ENCODE peak calls at places on chromosomes 16 and 17, in ten cellular contexts. G is AG10803, F is lower lobe of right lung, Y is WTC11, M is thoracic aorta, J is gastrocnemius medialis, I is fibroblast of lung, H is coronary artery, S is breast epithelium, L is Caco-2. U is an unnamed sample.

GRCh38 chr16:68973611-68974120 is 130.3 kb downstream of the TANGO6 start:
- DNase-seq in S (no peak), I (no peak), Y (no peak), F (no peak), L (no peak), J (no peak), M (no peak), H (no peak), G (no peak), U (no peak)

GRCh38 chr17:28368915-28369683 is 1.0 kb downstream of the VTN start:
- DNase-seq in Y (no peak), G (no peak), J (no peak), H (no peak), L (no peak), S (no peak), F (no peak), M (no peak), I (no peak), U (no peak)

GRCh38 chr16:18983565-18984424 is at the start of gene TMC7:
- DNase-seq in L (peak; percentile 95), M (peak; percentile 11), S (peak; percentile 47), J (peak; percentile 44), H (no peak), I (peak; percentile 80), G (peak; percentile 77), Y (peak; percentile 95), F (peak; percentile 90), U (peak; percentile 55)

GRCh38 chr17:63354251-63354650 is 91.9 kb downstream of the CYB561 start:
- DNase-seq in Y (no peak), G (no peak), S (no peak), F (no peak), I (peak; percentile 79), M (no peak), L (no peak), H (no peak), J (no peak), U (no peak)

GRCh38 chr17:3887811-3888210 is 5.0 kb downstream of the CAMKK1 start:
- DNase-seq in I (no peak), G (peak; percentile 35), Y (no peak), L (no peak), J (no peak), F (no peak), M (no peak), S (no peak), H (no peak), U (no peak)

GRCh38 chr17:61600621-61601020 is 9.6 kb upstream of the NACA2 start:
- DNase-seq in S (no peak), F (no peak), L (no peak), M (no peak), H (no peak), G (no peak), I (no peak), Y (no peak), J (no peak), U (no peak)

GRCh38 chr17:8359769-8360168 is 16.7 kb downstream of the KRABD2 start:
- DNase-seq in L (no peak), M (no peak), J (no peak), G (peak; percentile 84), H (no peak), Y (no peak), I (peak; percentile 90), F (no peak), S (no peak), U (no peak)

GRCh38 chr16:72172105-72173034 is at the start of gene PMFBP1:
- DNase-seq in F (no peak), H (no peak), L (peak; percentile 17), S (peak; percentile 18), G (peak; percentile 66), M (peak; percentile 29), J (peak; percentile 13), Y (no peak), I (peak; percentile 60), U (peak; percentile 57)

GRCh38 chr16:1167276-1168107 is 14.6 kb downstream of the CACNA1H start:
- DNase-seq in I (no peak), M (no peak), L (no peak), J (no peak), H (no peak), G (no peak), Y (peak; percentile 43), S (no peak), F (no peak), U (no peak)

GRCh38 chr16:80744856-80745255 is 59.5 kb downstream of the CDYL2 start:
- DNase-seq in L (no peak), G (no peak), I (no peak), F (no peak), J (no peak), H (no peak), M (no peak), Y (no peak), S (no peak), U (peak; percentile 40)

GRCh38 chr17:77842148-77842905 is 116.2 kb upstream of the TNRC6C start:
- DNase-seq in M (no peak), I (no peak), Y (peak; percentile 8), J (peak; percentile 4), F (peak; percentile 33), G (no peak), S (no peak), L (no peak), H (no peak), U (peak; percentile 42)

DNA sequence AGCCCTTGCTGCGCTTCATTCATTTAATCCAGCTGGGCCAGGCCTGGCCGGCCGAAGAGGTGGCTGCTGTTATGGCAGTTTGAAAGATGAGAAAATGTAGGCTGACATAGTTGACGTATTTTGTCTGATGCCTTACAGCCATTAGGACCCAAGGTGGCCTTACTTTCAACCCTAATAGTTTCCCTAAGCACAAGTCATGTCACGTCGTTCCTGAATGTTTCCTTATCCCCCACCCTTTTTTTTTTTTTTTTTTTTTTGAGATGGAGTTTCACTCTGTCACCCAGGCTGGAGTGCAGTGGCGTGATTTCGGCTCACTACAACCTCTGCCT is 307 bp upstream of the GOT2 start:
- DNase-seq in L (no peak), S (no peak), I (no peak), J (no peak), G (no peak), Y (no peak), H (no peak), F (no peak), M (no peak), U (no peak)
- TF ChIP-seq CTCF in L (no peak), S (no peak), I (no peak), J (no peak), G (no peak), Y (no peak), H (no peak), F (no peak), M (no peak), U (peak; percentile 22)

GRCh38 chr17:15649861-15650391 is 30.4 kb upstream of the FBXW10B start:
- DNase-seq in I (peak; percentile 56), G (peak; percentile 59), Y (no peak), H (peak; percentile 79), L (no peak), F (no peak), M (no peak), J (peak; percentile 56), S (peak; percentile 49), U (no peak)

GRCh38 chr17:15648384-15648783 is 28.9 kb upstream of the FBXW10B start:
- DNase-seq in H (no peak), F (no peak), L (no peak), Y (no peak), M (no peak), J (no peak), S (no peak), I (no peak), G (no peak), U (no peak)

GRCh38 chr17:15652960-15653359 is 31.2 kb downstream of the TRIM16 start:
- DNase-seq in I (no peak), G (no peak), L (no peak), F (no peak), Y (no peak), H (no peak), J (no peak), M (no peak), S (no peak), U (no peak)

GRCh38 chr17:15651583-15652110 is 32.1 kb upstream of the FBXW10B start:
- DNase-seq in H (peak; percentile 95), J (peak; percentile 95), L (peak; percentile 67), F (peak; percentile 95), M (peak; percentile 91), G (peak; percentile 99), S (peak; percentile 80), I (peak; percentile 99), Y (peak; percentile 42), U (peak; percentile 52)

DNA sequence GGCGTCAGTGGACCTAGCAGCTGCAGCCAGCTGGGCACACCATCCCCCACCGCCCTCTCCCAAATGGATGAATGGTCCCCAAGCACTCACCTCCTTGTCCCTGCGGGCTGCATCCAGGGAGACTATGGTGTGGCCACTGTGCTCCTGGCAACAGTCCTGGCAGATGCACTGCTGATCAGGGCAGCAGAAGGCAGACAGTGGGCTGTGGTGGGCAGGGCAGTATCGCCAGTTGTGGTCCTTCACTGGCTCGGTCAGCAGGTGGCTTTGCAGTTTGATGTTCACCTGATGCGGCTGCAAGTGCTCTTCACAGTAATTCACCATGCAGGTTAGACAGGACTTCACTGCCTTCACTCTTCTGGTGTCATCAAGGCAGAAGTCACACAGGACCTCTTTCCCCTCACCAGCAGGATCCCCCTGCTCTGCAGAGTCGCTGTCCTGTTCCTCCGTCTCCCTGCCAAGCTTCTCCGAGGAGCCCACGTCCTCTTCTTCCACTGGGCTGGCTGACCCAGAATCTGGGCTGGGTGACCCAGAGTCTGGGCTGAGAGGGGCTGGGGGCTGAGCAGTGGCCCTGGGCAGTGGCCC is 31.6 kb upstream of the FBXW10B start:
- DNase-seq in Y (no peak), M (no peak), F (no peak), H (peak; percentile 77), L (peak; percentile 23), J (no peak), S (no peak), I (no peak), G (no peak), U (no peak)
- TF ChIP-seq CTCF in Y (no peak), M (no peak), F (no peak), H (no peak), L (no peak), J (no peak), S (no peak), I (no peak), G (peak; percentile 18), U (no peak)

GRCh38 chr17:10697092-10698081 is at the start of the genes ADPRM and SCO1:
- DNase-seq in F (peak; percentile 97), Y (peak; percentile 94), I (peak; percentile 94), G (peak; percentile 91), L (peak; percentile 86), M (peak; percentile 86), J (peak; percentile 93), H (peak; percentile 94), S (peak; percentile 88), U (peak; percentile 94)
- TF ChIP-seq CTCF in F (peak; percentile 60), Y (no peak), I (peak; percentile 48), G (peak; percentile 57), L (peak; percentile 34), M (peak; percentile 33), J (no peak), H (no peak), S (no peak), U (peak; percentile 24)

DNA sequence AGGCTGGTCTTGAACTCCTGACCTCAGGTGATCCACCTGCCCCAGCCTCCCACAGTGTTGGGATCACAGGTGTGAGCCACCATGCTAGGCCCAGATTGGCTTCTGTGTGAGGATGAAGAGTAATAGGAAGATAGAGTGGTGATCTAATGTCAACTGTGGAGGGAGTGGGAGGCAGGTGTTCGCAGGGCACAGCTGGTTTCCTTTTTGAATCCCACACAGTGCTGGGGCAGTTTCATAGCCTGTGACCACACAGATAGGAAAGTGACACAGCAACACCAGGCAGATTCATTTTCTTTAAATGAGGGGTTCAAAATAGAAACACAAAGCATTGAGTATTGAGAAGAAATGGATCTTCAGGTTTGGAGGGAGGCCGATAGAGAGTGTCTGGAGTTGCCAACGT is 540.3 kb downstream of the WWOX start:
- DNase-seq in S (no peak), G (no peak), J (no peak), Y (no peak), H (no peak), I (no peak), M (no peak), F (no peak), L (no peak), U (peak; percentile 36)
- TF ChIP-seq CTCF in S (no peak), G (no peak), J (no peak), Y (no peak), H (no peak), I (no peak), M (no peak), F (no peak), L (no peak), U (no peak)

U was measured in activated CD8-positive, alpha-beta T cell treated with anti-CD3 and anti-CD28 coated beads for 36 hours.